ENCODE peak calls at places on chromosomes 6 and 20, in four cellular contexts. One of them, this sample, is unnamed.

GRCh38 chr6:128696651-128697391 is 176.4 kb upstream of the PTPRK start:
- DNase-seq in stomach: no peak
- DNase-seq in CD8-positive, alpha-beta T cell: no peak
- DNase-seq in cardiac muscle cell: peak; percentile 19
- DNase-seq in this sample: peak; percentile 90

GRCh38 chr6:136952714-136953260 is 30.7 kb downstream of the SLC35D3 start:
- DNase-seq in stomach: no peak
- DNase-seq in CD8-positive, alpha-beta T cell: no peak
- DNase-seq in cardiac muscle cell: no peak
- DNase-seq in this sample: no peak

GRCh38 chr6:14957355-14958059 is 288.4 kb upstream of the JARID2 start:
- DNase-seq in stomach: no peak
- DNase-seq in CD8-positive, alpha-beta T cell: no peak
- DNase-seq in cardiac muscle cell: no peak
- DNase-seq in this sample: no peak

GRCh38 chr20:38870733-38871559 is 55.3 kb upstream of the FAM83D start:
- DNase-seq in stomach: no peak
- DNase-seq in CD8-positive, alpha-beta T cell: peak; percentile 62
- DNase-seq in cardiac muscle cell: no peak
- DNase-seq in this sample: peak; percentile 87

GRCh38 chr6:13177617-13178506 is 150.5 kb downstream of the TBC1D7 start:
- DNase-seq in stomach: no peak
- DNase-seq in CD8-positive, alpha-beta T cell: no peak
- DNase-seq in cardiac muscle cell: no peak
- DNase-seq in this sample: no peak

GRCh38 chr20:63206878-63207277 is 9.1 kb downstream of the YTHDF1 start:
- DNase-seq in stomach: no peak
- DNase-seq in CD8-positive, alpha-beta T cell: no peak
- DNase-seq in cardiac muscle cell: no peak
- DNase-seq in this sample: no peak

GRCh38 chr20:3240776-3241363 is 1.9 kb upstream of the SLC4A11 start:
- DNase-seq in stomach: no peak
- DNase-seq in CD8-positive, alpha-beta T cell: no peak
- DNase-seq in cardiac muscle cell: no peak
- DNase-seq in this sample: no peak

GRCh38 chr20:1937316-1937976 is 42.2 kb downstream of the SIRPA start:
- DNase-seq in stomach: no peak
- DNase-seq in CD8-positive, alpha-beta T cell: no peak
- DNase-seq in cardiac muscle cell: no peak
- DNase-seq in this sample: no peak

GRCh38 chr6:25447570-25447929 is 168.4 kb downstream of the CARMIL1 start:
- DNase-seq in stomach: no peak
- DNase-seq in CD8-positive, alpha-beta T cell: no peak
- DNase-seq in cardiac muscle cell: no peak
- DNase-seq in this sample: no peak

GRCh38 chr6:1527098-1527497 is 82.6 kb upstream of the FOXC1 start:
- DNase-seq in stomach: no peak
- DNase-seq in CD8-positive, alpha-beta T cell: no peak
- DNase-seq in cardiac muscle cell: peak; percentile 80
- DNase-seq in this sample: peak; percentile 51

GRCh38 chr6:95087394-95088097 is 489.8 kb upstream of the MANEA start:
- DNase-seq in stomach: no peak
- DNase-seq in CD8-positive, alpha-beta T cell: no peak
- DNase-seq in cardiac muscle cell: peak; percentile 66
- DNase-seq in this sample: peak; percentile 96

GRCh38 chr6:152552616-152553209 is 84.4 kb downstream of the SYNE1 start:
- DNase-seq in stomach: peak; percentile 71
- DNase-seq in CD8-positive, alpha-beta T cell: peak; percentile 26
- DNase-seq in cardiac muscle cell: peak; percentile 85
- DNase-seq in this sample: peak; percentile 68

GRCh38 chr6:25053875-25054371 is 118.2 kb upstream of the RIPOR2 start:
- DNase-seq in stomach: no peak
- DNase-seq in CD8-positive, alpha-beta T cell: no peak
- DNase-seq in cardiac muscle cell: peak; percentile 74
- DNase-seq in this sample: no peak

GRCh38 chr6:41021832-41022231 is 17.2 kb downstream of the UNC5CL start:
- DNase-seq in stomach: no peak
- DNase-seq in CD8-positive, alpha-beta T cell: no peak
- DNase-seq in cardiac muscle cell: peak; percentile 40
- DNase-seq in this sample: peak; percentile 71

GRCh38 chr6:35392773-35393672 is 50.7 kb downstream of the PPARD start:
- DNase-seq in stomach: no peak
- DNase-seq in CD8-positive, alpha-beta T cell: no peak
- DNase-seq in cardiac muscle cell: no peak
- DNase-seq in this sample: peak; percentile 68

GRCh38 chr6:152952866-152953509 is 29.9 kb downstream of the FBXO5 start:
- DNase-seq in stomach: no peak
- DNase-seq in CD8-positive, alpha-beta T cell: no peak
- DNase-seq in cardiac muscle cell: peak; percentile 66
- DNase-seq in this sample: peak; percentile 55

GRCh38 chr6:116144590-116144989 is 18.7 kb upstream of the COL10A1 start:
- DNase-seq in stomach: no peak
- DNase-seq in CD8-positive, alpha-beta T cell: no peak
- DNase-seq in cardiac muscle cell: peak; percentile 92
- DNase-seq in this sample: peak; percentile 63

GRCh38 chr6:116136373-116136772 is 10.4 kb upstream of the COL10A1 start:
- DNase-seq in stomach: no peak
- DNase-seq in CD8-positive, alpha-beta T cell: no peak
- DNase-seq in cardiac muscle cell: no peak
- DNase-seq in this sample: no peak

GRCh38 chr6:116136933-116137340 is 11.0 kb upstream of the COL10A1 start:
- DNase-seq in stomach: no peak
- DNase-seq in CD8-positive, alpha-beta T cell: peak; percentile 36
- DNase-seq in cardiac muscle cell: peak; percentile 49
- DNase-seq in this sample: no peak

GRCh38 chr6:116139917-116140316 is 14.0 kb upstream of the COL10A1 start:
- DNase-seq in stomach: no peak
- DNase-seq in CD8-positive, alpha-beta T cell: no peak
- DNase-seq in cardiac muscle cell: no peak
- DNase-seq in this sample: peak; percentile 46
- TF ChIP-seq CTCF in stomach: no peak
- TF ChIP-seq CTCF in CD8-positive, alpha-beta T cell: no peak
- TF ChIP-seq CTCF in cardiac muscle cell: no peak
- TF ChIP-seq CTCF in this sample: peak; percentile 57

GRCh38 chr6:158068156-158068892 is 86.7 kb downstream of the SYNJ2 start:
- DNase-seq in stomach: no peak
- DNase-seq in CD8-positive, alpha-beta T cell: no peak
- DNase-seq in cardiac muscle cell: no peak
- DNase-seq in this sample: no peak

GRCh38 chr6:158070513-158070912 is 88.8 kb downstream of the SYNJ2 start:
- DNase-seq in stomach: no peak
- DNase-seq in CD8-positive, alpha-beta T cell: no peak
- DNase-seq in cardiac muscle cell: no peak
- DNase-seq in this sample: no peak

GRCh38 chr6:158067436-158068015 is 85.9 kb downstream of the SYNJ2 start:
- DNase-seq in stomach: no peak
- DNase-seq in CD8-positive, alpha-beta T cell: no peak
- DNase-seq in cardiac muscle cell: no peak
- DNase-seq in this sample: peak; percentile 58

GRCh38 chr6:158069800-158070195 is 88.1 kb downstream of the SYNJ2 start:
- DNase-seq in stomach: no peak
- DNase-seq in CD8-positive, alpha-beta T cell: no peak
- DNase-seq in cardiac muscle cell: peak; percentile 53
- DNase-seq in this sample: peak; percentile 75

DNA sequence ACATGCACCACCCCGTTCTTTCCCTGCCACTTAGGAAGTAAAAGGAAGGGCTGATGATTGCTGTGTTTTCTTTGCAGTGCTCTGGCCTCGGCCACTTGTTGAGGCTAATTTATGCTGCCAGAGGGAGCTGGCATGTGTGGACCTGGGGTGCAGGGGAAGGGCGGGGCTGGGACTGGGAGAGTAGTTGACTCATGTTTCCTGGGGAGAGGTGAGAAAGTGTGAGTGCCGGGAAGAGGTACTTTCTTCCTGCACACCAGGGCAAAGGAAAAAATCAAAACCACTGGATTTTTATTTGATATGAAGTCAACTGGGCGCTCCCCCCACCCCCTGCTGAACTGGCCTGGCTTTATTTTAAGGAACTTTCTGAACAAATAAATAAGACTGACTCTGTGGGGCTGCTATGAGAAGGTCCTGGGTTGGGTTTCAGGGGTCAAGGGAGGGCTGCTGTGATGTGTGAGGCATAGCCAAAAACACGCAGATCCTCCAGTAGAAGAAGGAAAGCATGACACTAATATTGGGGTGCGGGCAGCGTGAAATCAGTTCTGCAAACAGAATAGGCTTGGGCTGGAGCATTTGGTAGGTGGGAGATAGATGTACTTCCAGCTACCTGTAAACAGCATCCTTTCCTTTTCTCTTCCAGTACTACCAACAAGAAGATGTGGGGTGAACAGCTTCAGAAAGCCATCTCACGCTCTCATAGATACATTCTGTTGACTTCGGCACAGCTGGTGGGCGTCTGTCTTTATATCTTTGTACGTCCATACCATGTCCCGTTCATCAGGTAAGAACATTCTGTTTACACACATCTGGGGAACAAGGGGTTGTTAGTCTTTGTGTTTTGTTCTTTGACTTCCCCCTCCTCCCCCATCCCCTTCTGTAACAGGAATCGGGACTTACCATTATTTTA is 87.5 kb downstream of the SYNJ2 start:
- DNase-seq in stomach: peak; percentile 80
- DNase-seq in CD8-positive, alpha-beta T cell: no peak
- DNase-seq in cardiac muscle cell: peak; percentile 46
- DNase-seq in this sample: peak; percentile 93
- H3K4me3 ChIP-seq in stomach: no peak overlapping the region
- H3K4me3 ChIP-seq in CD8-positive, alpha-beta T cell: no peak overlapping the region
- H3K4me3 ChIP-seq in cardiac muscle cell: no peak overlapping the region
- H3K4me3 ChIP-seq in this sample: no peak overlapping the region

GRCh38 chr6:28732052-28732451 is 191.7 kb downstream of the TRIM27 start:
- DNase-seq in stomach: no peak
- DNase-seq in CD8-positive, alpha-beta T cell: no peak
- DNase-seq in cardiac muscle cell: no peak
- DNase-seq in this sample: no peak
- TF ChIP-seq CTCF in stomach: no peak
- TF ChIP-seq CTCF in CD8-positive, alpha-beta T cell: no peak
- TF ChIP-seq CTCF in cardiac muscle cell: no peak
- TF ChIP-seq CTCF in this sample: no peak

DNA sequence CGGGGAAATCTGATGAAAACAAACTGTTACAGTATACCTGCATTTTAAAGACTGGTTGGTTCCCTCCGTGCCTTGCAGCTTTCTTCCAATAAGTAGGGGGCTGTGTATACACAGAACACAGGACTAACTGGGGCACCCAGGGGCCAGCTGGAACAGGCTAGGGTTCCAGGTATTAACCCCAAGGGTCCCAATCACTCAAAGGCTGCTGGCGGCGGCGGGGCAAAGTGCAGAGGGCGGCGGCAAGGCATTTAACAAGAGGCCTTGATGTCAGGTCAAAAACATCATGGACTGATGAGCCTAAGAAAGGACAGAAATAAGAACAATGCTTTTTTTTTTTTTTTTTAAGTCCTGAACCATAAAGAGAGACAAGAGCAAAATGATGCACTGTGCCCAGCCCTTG is 2.5 kb downstream of the PMEPA1 start:
- DNase-seq in stomach: no peak
- DNase-seq in CD8-positive, alpha-beta T cell: no peak
- DNase-seq in cardiac muscle cell: no peak
- DNase-seq in this sample: no peak
- H3K4me3 ChIP-seq in stomach: no peak overlapping the region
- H3K4me3 ChIP-seq in CD8-positive, alpha-beta T cell: no peak overlapping the region
- H3K4me3 ChIP-seq in cardiac muscle cell: no peak overlapping the region
- H3K4me3 ChIP-seq in this sample: peak overlapping the region; percentile 85

DNA sequence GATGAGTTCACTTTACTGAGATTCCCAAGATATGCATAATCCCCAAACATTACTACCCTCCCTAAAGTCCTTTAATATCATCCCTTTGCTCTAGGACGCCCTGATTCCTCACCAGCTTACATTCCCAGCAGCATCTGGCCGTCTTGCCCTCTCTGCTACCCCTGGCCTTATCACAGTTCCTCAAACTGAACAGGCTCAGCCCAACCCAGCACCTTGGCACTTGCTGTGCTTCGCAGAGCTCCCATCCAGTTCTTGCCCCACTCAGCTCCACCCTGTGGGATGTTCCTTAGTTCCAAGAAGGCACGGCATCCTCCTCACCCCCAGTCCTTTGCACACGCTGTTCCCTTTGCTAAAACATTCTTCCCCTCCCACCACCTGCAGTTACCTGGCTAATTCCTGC is 347.4 kb downstream of the PREX1 start:
- DNase-seq in stomach: no peak
- DNase-seq in CD8-positive, alpha-beta T cell: no peak
- DNase-seq in cardiac muscle cell: no peak
- DNase-seq in this sample: no peak
- TF ChIP-seq CTCF in stomach: no peak
- TF ChIP-seq CTCF in CD8-positive, alpha-beta T cell: no peak
- TF ChIP-seq CTCF in cardiac muscle cell: no peak
- TF ChIP-seq CTCF in this sample: no peak

GRCh38 chr6:27139753-27140522 is 107.6 kb upstream of the PRSS16 start:
- DNase-seq in stomach: no peak
- DNase-seq in CD8-positive, alpha-beta T cell: no peak
- DNase-seq in cardiac muscle cell: peak; percentile 30
- DNase-seq in this sample: no peak
- H3K4me3 ChIP-seq in stomach: peak overlapping the region; percentile 52
- H3K4me3 ChIP-seq in CD8-positive, alpha-beta T cell: peak overlapping the region; percentile 77
- H3K4me3 ChIP-seq in cardiac muscle cell: peak overlapping the region; percentile 33
- H3K4me3 ChIP-seq in this sample: peak overlapping the region; percentile 51

GRCh38 chr6:167766986-167767714 is 59.6 kb upstream of the AFDN start:
- DNase-seq in stomach: no peak
- DNase-seq in CD8-positive, alpha-beta T cell: no peak
- DNase-seq in cardiac muscle cell: no peak
- DNase-seq in this sample: no peak
- TF ChIP-seq CTCF in stomach: no peak
- TF ChIP-seq CTCF in CD8-positive, alpha-beta T cell: no peak
- TF ChIP-seq CTCF in cardiac muscle cell: no peak
- TF ChIP-seq CTCF in this sample: no peak

DNA sequence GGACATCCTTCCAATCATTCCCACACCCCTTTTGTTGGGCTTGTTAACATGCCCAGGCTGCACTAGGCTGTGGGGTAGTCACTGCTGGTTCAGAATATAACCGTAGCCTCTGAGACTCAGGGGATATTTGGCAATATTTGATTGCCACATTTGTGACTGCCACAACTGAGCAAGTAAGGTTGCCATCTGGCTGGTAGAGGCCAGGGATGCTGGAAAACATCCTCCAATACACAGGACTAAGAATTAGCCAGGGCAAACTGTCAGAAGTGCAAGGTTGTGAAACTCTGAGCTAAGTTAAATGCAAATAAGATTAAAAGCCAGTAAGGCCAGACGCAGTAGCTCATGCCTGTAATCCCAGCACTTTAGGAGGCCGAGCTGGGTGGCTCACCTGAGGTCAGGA is 112.0 kb downstream of the ZMYND8 start:
- DNase-seq in stomach: no peak
- DNase-seq in CD8-positive, alpha-beta T cell: no peak
- DNase-seq in cardiac muscle cell: no peak
- DNase-seq in this sample: peak; percentile 34
- H3K4me3 ChIP-seq in stomach: no peak overlapping the region
- H3K4me3 ChIP-seq in CD8-positive, alpha-beta T cell: no peak overlapping the region
- H3K4me3 ChIP-seq in cardiac muscle cell: no peak overlapping the region
- H3K4me3 ChIP-seq in this sample: no peak overlapping the region

GRCh38 chr6:68042339-68043121 is 592.6 kb upstream of the ADGRB3 start:
- DNase-seq in stomach: no peak
- DNase-seq in CD8-positive, alpha-beta T cell: no peak
- DNase-seq in cardiac muscle cell: no peak
- DNase-seq in this sample: no peak

GRCh38 chr6:68038815-68039408 is 596.2 kb upstream of the ADGRB3 start:
- DNase-seq in stomach: no peak
- DNase-seq in CD8-positive, alpha-beta T cell: no peak
- DNase-seq in cardiac muscle cell: no peak
- DNase-seq in this sample: no peak

GRCh38 chr6:68040312-68040778 is 594.7 kb upstream of the ADGRB3 start:
- DNase-seq in stomach: no peak
- DNase-seq in CD8-positive, alpha-beta T cell: no peak
- DNase-seq in cardiac muscle cell: peak; percentile 24
- DNase-seq in this sample: no peak

GRCh38 chr6:68040780-68041179 is 594.3 kb upstream of the ADGRB3 start:
- DNase-seq in stomach: no peak
- DNase-seq in CD8-positive, alpha-beta T cell: no peak
- DNase-seq in cardiac muscle cell: no peak
- DNase-seq in this sample: no peak

GRCh38 chr6:68039641-68040311 is 595.3 kb upstream of the ADGRB3 start:
- DNase-seq in stomach: no peak
- DNase-seq in CD8-positive, alpha-beta T cell: no peak
- DNase-seq in cardiac muscle cell: no peak
- DNase-seq in this sample: no peak
- TF ChIP-seq CTCF in stomach: no peak
- TF ChIP-seq CTCF in CD8-positive, alpha-beta T cell: no peak
- TF ChIP-seq CTCF in cardiac muscle cell: no peak
- TF ChIP-seq CTCF in this sample: no peak